ENCODE peak calls at places on chromosomes 13 and 19, in four cellular contexts. X is mucosa of descending colon, N is astrocyte, M is heart left ventricle. R is an unnamed sample. For H3K36me3, the result is how much of the 10 kb centered on the place peaks cover.

GRCh38 chr13:24271611-24272451 is 37.5 kb upstream of the C1QTNF9 start:
- DNase-seq in X (peak), N (peak), M (peak), R (peak)

GRCh38 chr19:42524250-42524649 is 4.0 kb downstream of the CEACAM1 start:
- DNase-seq in X (no peak), N (no peak), M (no peak), R (no peak)

GRCh38 chr19:51256053-51256682 is 5.3 kb downstream of the SIGLECL1 start:
- DNase-seq in X (no peak), N (no peak), M (no peak), R (no peak)

GRCh38 chr19:45444318-45445041 is 20.8 kb upstream of the ERCC1 start:
- DNase-seq in X (peak), N (peak), M (peak), R (peak)

GRCh38 chr13:20197361-20197834 is 4.7 kb upstream of the GJB2 start:
- DNase-seq in X (no peak), N (peak), M (no peak), R (no peak)

GRCh38 chr19:49064768-49065611 is at the start of gene NTF4:
- DNase-seq in X (peak), N (no peak), M (no peak), R (no peak)

GRCh38 chr13:80009760-80010159 is 331.2 kb downstream of the SPRY2 start:
- DNase-seq in X (no peak), N (no peak), M (no peak), R (no peak)

GRCh38 chr13:94972262-94972661 is 259.9 kb upstream of the SOX21 start:
- DNase-seq in X (no peak), N (no peak), M (no peak), R (no peak)

GRCh38 chr13:67273001-67273400 is 42.9 kb upstream of the PCDH9 start:
- DNase-seq in X (no peak), N (peak), M (no peak), R (no peak)

GRCh38 chr19:13795595-13796300 is 505 bp downstream of the ZSWIM4 start:
- DNase-seq in X (no peak), N (no peak), M (peak), R (no peak)

GRCh38 chr13:31756346-31756745 is 17.0 kb downstream of the RXFP2 start:
- DNase-seq in X (no peak), N (peak), M (no peak), R (no peak)

GRCh38 chr19:41700381-41701195 is 7.8 kb upstream of the CEACAM5 start:
- DNase-seq in X (peak), N (no peak), M (no peak), R (peak)

GRCh38 chr19:3880471-3881271 is at the start of gene ATCAY:
- DNase-seq in X (no peak), N (no peak), M (no peak), R (no peak)

GRCh38 chr13:39998166-39998565 is 342.7 kb downstream of the COG6 start:
- DNase-seq in X (no peak), N (no peak), M (no peak), R (no peak)

GRCh38 chr19:52689804-52690394 is 44.9 kb downstream of the ZNF611 start:
- DNase-seq in X (peak), N (no peak), M (peak), R (peak)

GRCh38 chr13:63910406-63910957 is 2494.8 kb upstream of the PCDH20 start:
- DNase-seq in X (no peak), N (peak), M (no peak), R (no peak)

GRCh38 chr13:112877976-112878955 is 90.7 kb upstream of the MCF2L start:
- DNase-seq in X (no peak), N (no peak), M (no peak), R (peak)
- H3K36me3 ChIP-seq in X (under half), N (under half), M (half or more), R (under half)

GRCh38 chr19:15367439-15367838 is 12.1 kb downstream of the AKAP8 start:
- DNase-seq in X (no peak), N (no peak), M (no peak), R (no peak)
- H3K36me3 ChIP-seq in X (under half), N (under half), M (half or more), R (under half)

DNA sequence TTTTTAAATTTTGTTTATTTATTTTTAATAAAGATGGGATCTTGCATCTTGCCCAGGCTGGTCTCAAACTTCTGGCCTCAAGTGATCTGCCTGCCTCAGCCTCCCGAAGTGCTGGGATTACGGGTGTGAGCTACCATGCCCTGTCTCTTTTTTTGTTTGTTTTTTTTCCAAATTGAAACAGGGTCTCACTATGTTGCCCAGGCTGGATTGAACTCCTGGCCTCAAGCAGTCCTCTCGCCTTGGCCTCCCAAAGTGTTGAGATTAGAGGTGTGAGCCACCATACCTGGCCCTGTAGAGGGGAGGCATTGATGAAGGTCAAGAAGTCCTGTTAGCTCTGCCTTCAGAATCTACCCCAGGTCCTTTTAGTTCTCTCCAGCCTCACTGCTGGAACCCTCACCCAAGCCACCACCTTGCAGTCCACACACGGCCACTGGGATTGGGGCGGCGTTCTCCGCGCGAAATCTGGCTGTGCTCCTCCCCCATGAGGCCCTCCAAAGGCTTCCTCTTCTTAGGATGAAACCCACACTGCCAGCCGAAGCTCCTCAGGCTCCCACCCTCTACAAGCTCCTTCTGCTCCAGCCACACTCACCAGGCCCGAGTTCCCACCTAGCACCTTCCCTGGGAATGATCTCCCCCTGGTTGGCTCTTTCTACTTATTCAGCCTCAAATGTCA is 34.9 kb downstream of the ACTN4 start:
- DNase-seq in X (no peak), N (no peak), M (peak), R (no peak)
- H3K36me3 ChIP-seq in X (under half), N (under half), M (under half), R (under half)

DNA sequence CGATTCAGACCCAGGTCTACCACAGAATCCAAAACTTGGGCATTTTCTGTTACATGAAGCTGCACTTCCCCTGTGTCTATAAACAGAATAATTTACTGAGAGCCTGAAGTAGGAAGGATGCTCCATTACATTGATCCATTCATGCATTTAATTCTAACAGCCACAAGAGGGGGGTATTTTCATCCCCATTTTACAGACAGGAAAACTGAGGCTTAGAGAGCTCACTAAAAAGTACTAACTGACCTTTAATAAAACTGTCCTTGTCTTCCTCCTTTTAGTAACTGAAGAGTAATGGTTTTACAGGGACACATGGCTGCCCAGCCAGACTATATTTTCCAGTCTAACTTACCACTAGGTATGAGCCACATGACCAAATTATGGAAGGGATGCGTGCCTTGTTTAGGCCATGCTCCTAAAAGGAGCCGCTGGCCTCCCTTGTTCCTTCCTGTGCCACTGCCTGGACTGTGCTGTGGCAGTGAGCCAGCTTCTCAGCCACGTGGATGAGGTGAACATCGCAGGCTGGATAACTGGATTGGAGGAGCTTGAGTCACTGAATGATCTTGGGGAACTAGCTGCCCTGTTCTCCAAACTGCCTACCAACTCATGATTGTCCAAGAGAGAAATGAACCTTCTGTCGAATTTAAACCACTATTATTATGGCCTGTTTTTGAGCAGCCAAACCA is 108.3 kb downstream of the DOCK9 start:
- DNase-seq in X (no peak), N (no peak), M (peak), R (no peak)
- H3K36me3 ChIP-seq in X (under half), N (under half), M (half or more), R (under half)

DNA sequence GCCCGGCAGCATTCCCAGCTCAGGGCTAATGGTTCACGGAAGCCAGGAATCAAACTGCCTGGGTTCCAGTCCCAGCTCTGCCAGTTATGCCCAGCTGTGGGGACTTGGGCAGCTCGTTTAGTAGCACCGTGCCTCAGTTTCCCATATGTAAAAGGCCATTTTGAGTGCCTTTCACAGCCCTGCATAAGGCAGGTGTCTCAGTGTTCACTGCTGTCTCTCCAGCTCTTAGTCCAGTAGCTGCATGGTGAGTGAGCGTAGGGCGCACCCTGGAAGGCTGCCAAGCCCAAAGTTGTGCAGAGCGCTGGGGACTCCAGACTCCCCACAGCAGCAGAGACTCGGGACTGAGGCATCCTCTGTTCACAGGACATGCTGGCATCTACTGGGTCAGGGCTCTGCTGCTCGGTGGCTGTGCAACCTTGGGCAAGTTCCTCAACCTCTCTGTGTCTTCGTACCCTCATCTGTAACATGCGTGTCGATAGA is 5.5 kb downstream of the RPL28 start:
- DNase-seq in X (no peak), N (no peak), M (no peak), R (no peak)
- H3K36me3 ChIP-seq in X (under half), N (under half), M (half or more), R (under half)

GRCh38 chr13:46146898-46147297 is 35.1 kb downstream of the LCP1 start:
- DNase-seq in X (no peak), N (no peak), M (no peak), R (no peak)

GRCh38 chr13:46143239-46143701 is 38.4 kb upstream of the CPB2 start:
- DNase-seq in X (no peak), N (no peak), M (no peak), R (no peak)

GRCh38 chr13:46142692-46143238 is 37.9 kb upstream of the CPB2 start:
- DNase-seq in X (no peak), N (no peak), M (no peak), R (no peak)

GRCh38 chr13:46149272-46150133 is 32.5 kb downstream of the LCP1 start:
- DNase-seq in X (no peak), N (peak), M (no peak), R (no peak)

DNA sequence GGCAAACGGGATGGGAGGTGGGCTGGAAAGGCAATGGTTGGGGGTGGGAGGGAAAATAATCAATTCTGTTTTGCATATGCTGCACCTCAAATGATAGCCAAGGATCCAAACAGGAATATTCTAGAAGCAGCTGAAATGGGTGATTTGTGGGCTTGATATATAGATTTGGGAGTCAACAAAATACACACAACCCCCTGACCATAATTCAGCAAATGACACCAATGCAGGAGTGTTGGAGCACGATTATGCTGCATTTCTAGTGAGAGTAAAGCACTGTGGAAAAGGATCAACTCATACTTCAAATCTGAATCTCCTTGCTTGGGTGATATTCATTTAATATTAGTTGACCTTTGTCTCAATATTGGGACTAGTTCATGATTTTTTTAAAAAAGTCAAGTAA is 36.0 kb downstream of the LCP1 start:
- DNase-seq in X (no peak), N (no peak), M (no peak), R (no peak)
- H3K36me3 ChIP-seq in X (under half), N (under half), M (under half), R (under half)

GRCh38 chr19:55407625-55408319 is at the start of gene UBE2S:
- DNase-seq in X (peak), N (peak), M (peak), R (peak)

GRCh38 chr19:55406869-55407624 is 541 bp downstream of the UBE2S start:
- DNase-seq in X (no peak), N (no peak), M (peak), R (no peak)

GRCh38 chr19:55406091-55406868 is 1.3 kb downstream of the UBE2S start:
- DNase-seq in X (no peak), N (no peak), M (no peak), R (no peak)

GRCh38 chr19:55408320-55408836 is 790 bp upstream of the UBE2S start:
- DNase-seq in X (no peak), N (no peak), M (no peak), R (no peak)

DNA sequence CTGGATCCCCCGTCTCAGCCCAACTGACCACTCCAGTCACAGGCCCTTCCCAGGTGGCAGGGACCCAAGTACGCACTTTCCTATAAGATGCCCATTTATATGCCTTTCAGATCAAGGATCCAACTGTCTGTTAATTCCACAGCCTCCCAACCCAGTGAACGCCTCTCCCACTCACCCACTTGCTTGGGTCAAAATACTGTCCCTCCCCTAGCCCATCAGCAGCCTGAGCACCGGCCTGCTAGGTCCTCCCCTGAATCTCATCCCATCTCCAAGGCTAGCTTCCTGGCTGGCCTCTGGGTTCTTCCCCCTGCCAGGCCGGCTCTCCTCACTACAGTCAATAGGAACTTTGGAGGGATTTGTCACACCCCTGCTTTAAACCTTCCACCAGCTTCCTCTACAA is 1.9 kb downstream of the UBE2S start:
- DNase-seq in X (no peak), N (no peak), M (no peak), R (no peak)
- H3K36me3 ChIP-seq in X (under half), N (under half), M (under half), R (under half)

DNA sequence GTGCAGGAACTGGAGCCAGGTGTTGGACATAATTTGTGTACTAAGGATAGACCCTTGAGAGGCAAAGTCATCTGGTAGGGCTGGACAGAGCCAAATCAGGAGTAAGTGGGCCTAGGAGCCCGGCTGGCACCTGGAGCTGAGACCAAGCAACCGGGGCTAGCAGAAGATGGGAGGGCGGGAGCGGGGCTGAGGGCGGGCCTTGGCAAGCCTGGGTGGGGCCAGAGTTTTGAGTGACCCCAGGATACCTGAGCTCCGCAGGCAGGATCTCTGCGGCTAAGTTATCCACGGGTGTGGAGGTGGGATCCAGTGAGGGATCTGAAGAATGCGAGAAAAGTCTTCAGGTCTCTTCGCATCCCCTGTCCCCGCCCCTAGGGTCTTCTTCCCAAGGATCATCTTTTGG is 8.2 kb downstream of the HOOK2 start:
- DNase-seq in X (no peak), N (no peak), M (no peak), R (no peak)
- H3K36me3 ChIP-seq in X (under half), N (under half), M (half or more), R (under half)